ENCODE peak calls at places on chromosomes 12 and 14, in six cellular contexts. S, X, D, U, P and J are unnamed samples.

GRCh38 chr12:68119724-68120211 is 39.8 kb downstream of the IFNG start:
- DNase-seq in X (no peak), D (peak; percentile 73), S (no peak), P (no peak), U (no peak), J (no peak)

GRCh38 chr14:98433436-98433835 is 838.6 kb downstream of the BCL11B start:
- DNase-seq in S (no peak), X (no peak), D (no peak), U (no peak), P (no peak), J (no peak)

GRCh38 chr12:64679487-64679983 is 69.2 kb downstream of the RASSF3 start:
- DNase-seq in P (peak; percentile 74), S (no peak), U (peak; percentile 52), D (no peak), X (peak; percentile 82), J (peak; percentile 86)

GRCh38 chr14:22646570-22647254 is 2.6 kb upstream of the OR6J1 start:
- DNase-seq in X (no peak), U (no peak), P (no peak), D (no peak), S (no peak), J (no peak)

GRCh38 chr12:52965337-52965731 is 16.4 kb downstream of the KRT18 start:
- DNase-seq in P (no peak), X (no peak), D (no peak), S (no peak), U (peak; percentile 47), J (no peak)

GRCh38 chr14:34875031-34875922 is at the start of gene BAZ1A:
- DNase-seq in U (peak; percentile 78), S (peak; percentile 93), X (peak; percentile 81), P (peak; percentile 72), D (peak; percentile 41), J (no peak)

GRCh38 chr12:13811061-13811460 is 170.3 kb downstream of the GRIN2B start:
- DNase-seq in U (no peak), D (no peak), S (no peak), P (no peak), X (no peak), J (no peak)

GRCh38 chr12:94308612-94309011 is 151.1 kb downstream of the CEP83 start:
- DNase-seq in D (no peak), P (no peak), S (no peak), X (no peak), U (no peak), J (no peak)

GRCh38 chr12:102638777-102639176 is 158.4 kb upstream of the IGF1 start:
- DNase-seq in X (no peak), U (no peak), S (no peak), P (no peak), D (no peak), J (no peak)

GRCh38 chr14:26966942-26967341 is 369.1 kb upstream of the NOVA1 start:
- DNase-seq in U (no peak), S (no peak), P (no peak), D (no peak), X (no peak), J (peak; percentile 10)

GRCh38 chr14:72060460-72060859 is 128.2 kb downstream of the RGS6 start:
- DNase-seq in X (no peak), D (no peak), S (no peak), P (no peak), U (no peak), J (no peak)

GRCh38 chr12:54562720-54563356 is 13.4 kb downstream of the PDE1B start:
- DNase-seq in S (no peak), D (no peak), P (no peak), X (no peak), U (no peak), J (no peak)

GRCh38 chr14:34781242-34781641 is 66.8 kb upstream of the CFL2 start:
- DNase-seq in P (no peak), S (no peak), D (peak; percentile 4), X (no peak), U (no peak), J (peak; percentile 24)

GRCh38 chr14:106831322-106831720 is 1304.9 kb downstream of the TMEM121 start:
- DNase-seq in X (peak; percentile 9), P (no peak), D (no peak), U (peak; percentile 28), S (peak; percentile 20), J (peak; percentile 42)

GRCh38 chr14:80037349-80037748 is 174.0 kb downstream of the DIO2 start:
- DNase-seq in X (no peak), P (no peak), D (no peak), S (no peak), U (no peak), J (no peak)

GRCh38 chr12:68040450-68041075 is 51.3 kb downstream of the IFNG-AS1 start:
- DNase-seq in U (peak; percentile 72), P (peak; percentile 65), D (peak; percentile 26), X (peak; percentile 79), S (peak; percentile 53), J (peak; percentile 35)

GRCh38 chr12:57738661-57739237 is at the start of gene AGAP2:
- DNase-seq in S (no peak), P (no peak), X (peak; percentile 23), D (no peak), U (peak; percentile 91), J (no peak)

GRCh38 chr12:70948976-70949336 is 28.4 kb upstream of the PTPRR start:
- DNase-seq in U (no peak), P (no peak), S (no peak), D (no peak), X (no peak), J (no peak)

GRCh38 chr12:119911147-119911546 is 34.0 kb upstream of the CIT start:
- DNase-seq in D (no peak), S (no peak), U (no peak), X (no peak), P (no peak), J (no peak)

GRCh38 chr14:69643430-69644200 is 32.2 kb downstream of the SUSD6 start:
- DNase-seq in P (peak; percentile 75), X (no peak), D (no peak), S (peak; percentile 89), U (no peak), J (peak; percentile 82)

GRCh38 chr12:54863948-54864584 is 9.8 kb downstream of the MUCL1 start:
- DNase-seq in U (no peak), P (no peak), D (no peak), X (no peak), S (no peak), J (no peak)

GRCh38 chr12:10184261-10184843 is 5.5 kb downstream of the TMEM52B start:
- DNase-seq in S (no peak), P (no peak), X (no peak), U (no peak), D (no peak), J (no peak)

GRCh38 chr12:123109319-123109772 is 41.5 kb downstream of the PITPNM2 start:
- DNase-seq in D (no peak), S (no peak), X (no peak), U (no peak), P (no peak), J (no peak)

GRCh38 chr14:102878970-102879460 is 43.4 kb upstream of the AMN start:
- DNase-seq in S (peak; percentile 44), D (no peak), P (no peak), U (no peak), X (no peak), J (no peak)
- TF ChIP-seq CTCF in S (no peak), D (no peak), P (no peak), U (no peak), X (no peak), J (no peak)

DNA sequence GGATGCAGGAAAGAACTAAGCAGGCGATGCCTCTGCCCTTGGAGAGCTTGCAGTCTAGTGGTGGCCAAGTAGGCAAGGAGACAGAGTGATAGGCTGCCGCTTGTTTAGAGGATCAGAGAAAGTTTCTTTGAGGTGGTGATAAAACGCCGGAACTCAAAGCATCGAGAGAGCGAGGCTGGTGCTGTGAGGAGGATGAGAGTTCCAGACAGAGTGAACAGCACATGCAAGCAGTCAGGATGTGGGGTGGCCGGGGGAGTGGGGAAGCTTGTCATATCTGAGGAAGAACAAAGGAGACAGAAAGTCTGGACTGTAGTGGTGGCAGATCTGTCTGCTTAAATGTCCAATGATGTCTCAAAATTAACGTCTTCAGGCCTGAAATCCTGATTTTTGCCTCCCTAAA is 319.7 kb downstream of the SNAPC1 start:
- DNase-seq in S (no peak), D (no peak), U (no peak), X (no peak), P (no peak), J (no peak)
- TF ChIP-seq REST in S (no peak), D (no peak), U (no peak), X (no peak), P (no peak), J (no peak)

GRCh38 chr12:96112733-96113132 is 77.3 kb upstream of the LTA4H start:
- DNase-seq in P (no peak), S (peak; percentile 76), U (no peak), D (no peak), X (no peak), J (no peak)
- TF ChIP-seq SIN3A in P (no peak), S (no peak), U (no peak), D (no peak), X (no peak), J (no peak)

GRCh38 chr12:25960176-25960575 is 1.7 kb downstream of the RASSF8 start:
- DNase-seq in D (no peak), P (no peak), S (no peak), X (no peak), U (peak; percentile 55), J (no peak)
- TF ChIP-seq CTCF in D (no peak), P (peak; percentile 6), S (no peak), X (no peak), U (peak; percentile 49), J (peak; percentile 83)